ENCODE peak calls at places on chromosome 22, in nine cellular contexts. One of them, this sample, is unnamed.

GRCh38 chr22:50673231-50674126 is 856 bp downstream of the SHANK3 start:
- DNase-seq in upper lobe of right lung: no peak
- DNase-seq in transverse colon: no peak
- DNase-seq in adrenal gland: no peak
- DNase-seq in testis: no peak
- DNase-seq in CD4-positive, alpha-beta memory T cell: peak
- DNase-seq in small intestine: no peak
- DNase-seq in A673: peak
- DNase-seq in mesenchymal stem cell: no peak
- DNase-seq in this sample: no peak

GRCh38 chr22:28006271-28006670 is 87.2 kb upstream of the PITPNB start:
- DNase-seq in CD4-positive, alpha-beta memory T cell: no peak
- DNase-seq in mesenchymal stem cell: peak
- DNase-seq in small intestine: no peak
- DNase-seq in A673: no peak
- DNase-seq in testis: no peak
- DNase-seq in transverse colon: no peak
- DNase-seq in adrenal gland: no peak
- DNase-seq in upper lobe of right lung: no peak
- DNase-seq in this sample: no peak

GRCh38 chr22:43198936-43199335 is 12.0 kb upstream of the TTLL12 start:
- DNase-seq in A673: no peak
- DNase-seq in testis: no peak
- DNase-seq in mesenchymal stem cell: no peak
- DNase-seq in adrenal gland: no peak
- DNase-seq in small intestine: no peak
- DNase-seq in transverse colon: no peak
- DNase-seq in upper lobe of right lung: no peak
- DNase-seq in CD4-positive, alpha-beta memory T cell: no peak
- DNase-seq in this sample: no peak

GRCh38 chr22:19930537-19931486 is 10.8 kb upstream of the COMT start:
- DNase-seq in A673: no peak
- DNase-seq in testis: no peak
- DNase-seq in transverse colon: no peak
- DNase-seq in upper lobe of right lung: no peak
- DNase-seq in CD4-positive, alpha-beta memory T cell: no peak
- DNase-seq in mesenchymal stem cell: no peak
- DNase-seq in small intestine: no peak
- DNase-seq in adrenal gland: no peak
- DNase-seq in this sample: no peak

GRCh38 chr22:46068908-46069481 is 81.3 kb upstream of the PPARA start:
- DNase-seq in adrenal gland: peak
- DNase-seq in transverse colon: peak
- DNase-seq in A673: peak
- DNase-seq in mesenchymal stem cell: peak
- DNase-seq in small intestine: peak
- DNase-seq in testis: peak
- DNase-seq in CD4-positive, alpha-beta memory T cell: no peak
- DNase-seq in upper lobe of right lung: peak
- DNase-seq in this sample: no peak

GRCh38 chr22:46370584-46371373 is 35.3 kb downstream of the TRMU start:
- DNase-seq in transverse colon: no peak
- DNase-seq in CD4-positive, alpha-beta memory T cell: peak
- DNase-seq in mesenchymal stem cell: no peak
- DNase-seq in A673: no peak
- DNase-seq in adrenal gland: no peak
- DNase-seq in testis: no peak
- DNase-seq in small intestine: peak
- DNase-seq in upper lobe of right lung: no peak
- DNase-seq in this sample: no peak

GRCh38 chr22:37400719-37401118 is 26.6 kb downstream of the ELFN2 start:
- DNase-seq in adrenal gland: no peak
- DNase-seq in testis: no peak
- DNase-seq in small intestine: no peak
- DNase-seq in transverse colon: no peak
- DNase-seq in upper lobe of right lung: no peak
- DNase-seq in CD4-positive, alpha-beta memory T cell: no peak
- DNase-seq in mesenchymal stem cell: no peak
- DNase-seq in A673: no peak
- DNase-seq in this sample: no peak

GRCh38 chr22:39349967-39350802 is at the start of gene SYNGR1:
- DNase-seq in small intestine: no peak
- DNase-seq in transverse colon: no peak
- DNase-seq in upper lobe of right lung: no peak
- DNase-seq in A673: peak
- DNase-seq in testis: peak
- DNase-seq in CD4-positive, alpha-beta memory T cell: peak
- DNase-seq in adrenal gland: peak
- DNase-seq in mesenchymal stem cell: no peak
- DNase-seq in this sample: no peak

GRCh38 chr22:37179622-37180420 is 8.2 kb downstream of the C1QTNF6 start:
- DNase-seq in transverse colon: peak
- DNase-seq in testis: no peak
- DNase-seq in upper lobe of right lung: peak
- DNase-seq in adrenal gland: no peak
- DNase-seq in mesenchymal stem cell: no peak
- DNase-seq in small intestine: peak
- DNase-seq in CD4-positive, alpha-beta memory T cell: no peak
- DNase-seq in A673: no peak
- DNase-seq in this sample: no peak

GRCh38 chr22:38924197-38924952 is 33.0 kb upstream of the APOBEC3A start:
- DNase-seq in upper lobe of right lung: peak
- DNase-seq in A673: peak
- DNase-seq in small intestine: peak
- DNase-seq in mesenchymal stem cell: peak
- DNase-seq in adrenal gland: peak
- DNase-seq in transverse colon: peak
- DNase-seq in testis: peak
- DNase-seq in CD4-positive, alpha-beta memory T cell: no peak
- DNase-seq in this sample: peak

GRCh38 chr22:43262990-43263644 is 76.2 kb upstream of the TTLL12 start:
- DNase-seq in small intestine: peak
- DNase-seq in CD4-positive, alpha-beta memory T cell: peak
- DNase-seq in testis: no peak
- DNase-seq in adrenal gland: no peak
- DNase-seq in transverse colon: peak
- DNase-seq in mesenchymal stem cell: peak
- DNase-seq in upper lobe of right lung: no peak
- DNase-seq in A673: no peak
- DNase-seq in this sample: no peak

GRCh38 chr22:44003776-44004460 is 20.2 kb upstream of the PARVB start:
- DNase-seq in small intestine: no peak
- DNase-seq in upper lobe of right lung: peak
- DNase-seq in transverse colon: no peak
- DNase-seq in A673: no peak
- DNase-seq in testis: peak
- DNase-seq in CD4-positive, alpha-beta memory T cell: no peak
- DNase-seq in adrenal gland: no peak
- DNase-seq in mesenchymal stem cell: no peak
- DNase-seq in this sample: no peak

GRCh38 chr22:46935506-46936377 is 173.3 kb downstream of the TBC1D22A start:
- DNase-seq in small intestine: peak
- DNase-seq in CD4-positive, alpha-beta memory T cell: no peak
- DNase-seq in upper lobe of right lung: no peak
- DNase-seq in transverse colon: peak
- DNase-seq in adrenal gland: peak
- DNase-seq in mesenchymal stem cell: peak
- DNase-seq in A673: peak
- DNase-seq in testis: no peak
- DNase-seq in this sample: no peak

GRCh38 chr22:17106161-17106784 is 14.9 kb downstream of the TMEM121B start:
- DNase-seq in adrenal gland: no peak
- DNase-seq in mesenchymal stem cell: no peak
- DNase-seq in testis: no peak
- DNase-seq in transverse colon: no peak
- DNase-seq in upper lobe of right lung: peak
- DNase-seq in small intestine: no peak
- DNase-seq in CD4-positive, alpha-beta memory T cell: no peak
- DNase-seq in A673: no peak
- DNase-seq in this sample: no peak

DNA sequence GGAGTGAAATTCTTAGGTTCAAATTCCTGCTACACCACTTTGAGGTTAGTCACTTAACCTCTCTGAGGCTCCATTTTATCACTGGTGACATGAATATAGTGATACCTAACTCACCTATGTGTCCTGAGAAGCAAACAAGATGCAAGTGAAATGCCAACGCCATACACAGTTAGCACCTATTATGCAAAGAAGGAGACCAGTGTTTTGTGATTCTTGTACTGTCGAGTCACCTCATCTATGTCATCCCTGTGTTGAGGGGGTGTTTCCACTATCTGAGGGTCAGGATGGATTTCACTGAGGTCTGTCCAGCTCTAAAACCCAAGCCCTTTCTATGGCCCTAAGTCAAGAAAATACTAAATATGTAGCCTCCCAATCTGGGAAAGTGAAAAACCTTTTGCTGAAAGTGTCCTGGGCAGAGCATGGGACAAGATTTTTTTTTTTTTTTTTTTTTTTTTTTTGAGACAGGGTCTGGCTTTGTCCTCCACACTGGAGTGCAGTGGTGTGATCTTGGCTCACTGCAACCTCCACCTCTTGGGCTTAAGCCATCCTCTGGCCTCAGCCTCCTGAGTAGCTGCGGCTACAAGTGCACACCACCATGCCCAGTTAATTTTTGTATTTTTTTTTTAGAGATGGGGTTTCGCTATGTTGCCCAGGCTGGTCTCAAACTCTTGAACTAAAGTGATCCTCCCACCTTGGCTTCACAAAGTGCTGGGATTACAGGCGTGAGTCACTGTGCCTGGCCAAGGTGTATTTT is 5.0 kb upstream of the MCM5 start:
- DNase-seq in A673: no peak
- DNase-seq in upper lobe of right lung: no peak
- DNase-seq in CD4-positive, alpha-beta memory T cell: no peak
- DNase-seq in adrenal gland: no peak
- DNase-seq in small intestine: no peak
- DNase-seq in mesenchymal stem cell: no peak
- DNase-seq in testis: no peak
- DNase-seq in transverse colon: no peak
- DNase-seq in this sample: no peak
- H3K27ac ChIP-seq in A673: no peak
- H3K27ac ChIP-seq in upper lobe of right lung: no peak
- H3K27ac ChIP-seq in CD4-positive, alpha-beta memory T cell: no peak
- H3K27ac ChIP-seq in adrenal gland: no peak
- H3K27ac ChIP-seq in small intestine: no peak
- H3K27ac ChIP-seq in mesenchymal stem cell: no peak
- H3K27ac ChIP-seq in testis: peak
- H3K27ac ChIP-seq in transverse colon: no peak
- H3K27ac ChIP-seq in this sample: no peak

DNA sequence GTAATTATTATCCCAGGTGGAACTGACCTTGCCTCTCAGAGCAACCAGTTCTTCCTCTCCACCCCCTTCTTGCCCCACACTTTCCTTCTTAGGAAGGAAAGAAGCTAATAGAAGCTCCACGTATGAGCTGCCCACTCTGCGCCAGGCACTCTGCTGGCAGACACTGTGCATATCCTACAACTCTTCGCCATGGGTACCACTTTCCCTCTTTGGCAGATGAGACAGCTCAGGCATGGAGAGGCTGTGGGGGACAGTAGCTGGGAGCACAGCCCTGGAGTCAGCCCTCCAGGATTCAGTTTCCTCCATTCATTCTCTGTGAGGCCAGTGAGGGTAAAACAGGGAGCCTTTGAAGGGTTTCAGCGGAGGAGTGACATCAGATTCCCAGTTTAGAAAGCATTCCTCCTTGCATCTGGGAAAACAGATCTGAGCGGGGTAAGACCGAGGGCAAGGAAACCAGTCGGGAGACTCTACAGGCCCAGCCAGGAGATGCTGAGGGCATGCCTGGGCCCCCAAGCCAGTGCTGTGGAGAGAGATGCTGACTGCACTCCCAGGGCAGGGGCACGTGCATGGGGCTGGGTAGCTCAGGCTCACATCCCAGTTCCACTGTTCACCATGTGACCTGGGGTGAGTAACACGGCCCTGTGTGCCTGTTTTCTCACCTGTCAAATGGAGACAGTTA is 58.3 kb upstream of the EMID1 start:
- DNase-seq in CD4-positive, alpha-beta memory T cell: no peak
- DNase-seq in upper lobe of right lung: peak
- DNase-seq in small intestine: no peak
- DNase-seq in testis: no peak
- DNase-seq in mesenchymal stem cell: no peak
- DNase-seq in transverse colon: no peak
- DNase-seq in A673: no peak
- DNase-seq in adrenal gland: no peak
- DNase-seq in this sample: no peak
- H3K27ac ChIP-seq in CD4-positive, alpha-beta memory T cell: no peak
- H3K27ac ChIP-seq in upper lobe of right lung: no peak
- H3K27ac ChIP-seq in small intestine: no peak
- H3K27ac ChIP-seq in testis: peak
- H3K27ac ChIP-seq in mesenchymal stem cell: no peak
- H3K27ac ChIP-seq in transverse colon: no peak
- H3K27ac ChIP-seq in A673: no peak
- H3K27ac ChIP-seq in adrenal gland: no peak
- H3K27ac ChIP-seq in this sample: no peak

DNA sequence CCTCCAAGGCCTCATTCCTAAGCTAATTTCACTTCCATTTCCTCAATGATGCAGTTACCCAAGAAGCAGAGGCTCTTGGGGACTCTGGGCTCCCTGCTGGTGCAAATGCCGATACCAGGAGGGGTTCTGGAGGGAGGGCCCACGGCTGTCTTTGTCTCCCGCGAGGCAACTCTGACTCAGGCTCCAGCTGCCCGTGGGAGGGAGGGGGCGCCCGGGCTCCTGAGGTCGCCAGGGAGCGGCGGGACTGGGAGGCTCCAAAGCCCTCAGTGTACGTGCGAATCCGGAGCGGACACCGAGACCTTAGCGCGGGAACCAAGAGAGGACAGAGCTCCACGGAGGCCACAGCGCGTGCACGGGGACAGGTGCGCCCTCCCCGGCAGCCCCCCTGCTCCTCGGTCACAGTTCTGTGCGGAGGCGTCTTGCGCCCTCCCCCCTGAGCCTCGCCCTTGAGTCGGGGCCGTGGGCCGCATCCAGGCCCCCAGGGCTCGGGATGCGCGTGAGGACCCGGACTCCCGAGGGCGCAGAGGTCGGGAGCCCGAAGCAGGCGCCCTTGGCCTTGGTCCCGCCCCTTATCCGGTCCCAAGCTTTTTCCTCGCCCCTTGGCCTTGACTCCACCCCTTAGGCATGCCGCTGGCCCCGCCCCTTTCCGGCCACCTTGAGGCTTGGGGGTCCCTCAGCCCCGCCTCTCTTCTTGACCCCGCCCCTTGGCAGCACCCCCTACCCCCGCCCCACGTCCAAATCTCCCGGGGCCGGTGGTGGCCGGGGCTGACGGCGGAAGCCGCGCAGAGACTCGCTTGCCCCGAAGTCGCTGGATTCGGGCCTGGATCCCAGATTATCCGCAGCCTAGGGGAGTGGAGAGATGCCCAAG is 4.7 kb upstream of the SHISA8 start:
- DNase-seq in small intestine: peak
- DNase-seq in transverse colon: peak
- DNase-seq in CD4-positive, alpha-beta memory T cell: peak
- DNase-seq in A673: peak
- DNase-seq in adrenal gland: peak
- DNase-seq in upper lobe of right lung: peak
- DNase-seq in mesenchymal stem cell: peak
- DNase-seq in testis: peak
- DNase-seq in this sample: no peak
- H3K27ac ChIP-seq in small intestine: peak
- H3K27ac ChIP-seq in transverse colon: peak
- H3K27ac ChIP-seq in CD4-positive, alpha-beta memory T cell: peak
- H3K27ac ChIP-seq in A673: peak
- H3K27ac ChIP-seq in adrenal gland: peak
- H3K27ac ChIP-seq in upper lobe of right lung: no peak
- H3K27ac ChIP-seq in mesenchymal stem cell: no peak
- H3K27ac ChIP-seq in testis: no peak
- H3K27ac ChIP-seq in this sample: no peak

GRCh38 chr22:24571266-24571665 is 15.5 kb downstream of the SNRPD3 start:
- DNase-seq in upper lobe of right lung: no peak
- DNase-seq in adrenal gland: no peak
- DNase-seq in small intestine: no peak
- DNase-seq in A673: no peak
- DNase-seq in transverse colon: no peak
- DNase-seq in CD4-positive, alpha-beta memory T cell: no peak
- DNase-seq in mesenchymal stem cell: no peak
- DNase-seq in testis: no peak
- DNase-seq in this sample: no peak
- H3K27ac ChIP-seq in upper lobe of right lung: no peak
- H3K27ac ChIP-seq in adrenal gland: no peak
- H3K27ac ChIP-seq in small intestine: no peak
- H3K27ac ChIP-seq in A673: no peak
- H3K27ac ChIP-seq in transverse colon: no peak
- H3K27ac ChIP-seq in CD4-positive, alpha-beta memory T cell: no peak
- H3K27ac ChIP-seq in mesenchymal stem cell: no peak
- H3K27ac ChIP-seq in testis: peak
- H3K27ac ChIP-seq in this sample: no peak